ENCODE peak calls at places on chromosomes 7 and 10, in ten cellular contexts. O, T, E, P, I, M, F, A, Y and C are unnamed samples.

GRCh38 chr10:132275426-132276178 is 32.1 kb downstream of the STK32C start:
- DNase-seq in I (no peak), F (no peak), O (no peak), A (no peak), P (no peak), M (no peak), E (no peak), T (no peak), Y (no peak), C (no peak)

GRCh38 chr10:60429084-60429849 is 39.6 kb upstream of the ANK3 start:
- DNase-seq in T (no peak), O (no peak), I (no peak), Y (no peak), F (no peak), E (no peak), P (peak), A (no peak), M (no peak), C (no peak)

GRCh38 chr7:85204061-85204460 is 17.2 kb upstream of the SEMA3D start:
- DNase-seq in E (no peak), I (no peak), F (no peak), M (no peak), P (no peak), Y (no peak), T (no peak), A (no peak), O (no peak), C (no peak)

GRCh38 chr10:35079763-35080162 is 10.4 kb downstream of the CUL2 start:
- DNase-seq in A (peak), O (peak), T (no peak), E (no peak), M (peak), I (peak), Y (peak), F (no peak), P (no peak), C (no peak)

GRCh38 chr10:132870426-132870825 is 71.9 kb downstream of the CFAP46 start:
- DNase-seq in Y (no peak), I (no peak), M (no peak), F (no peak), O (no peak), E (no peak), P (no peak), A (no peak), T (no peak), C (no peak)

GRCh38 chr10:126422561-126422960 is 34.3 kb upstream of the ADAM12 start:
- DNase-seq in I (peak), P (no peak), A (peak), O (no peak), F (no peak), M (no peak), T (no peak), E (no peak), Y (no peak), C (no peak)

GRCh38 chr10:62095341-62096071 is 173.1 kb downstream of the RTKN2 start:
- DNase-seq in E (no peak), I (peak), F (peak), T (no peak), O (peak), Y (no peak), A (peak), M (no peak), P (no peak), C (no peak)

GRCh38 chr10:42962120-42962901 is 114.6 kb upstream of the RET start:
- DNase-seq in I (no peak), Y (no peak), P (no peak), F (no peak), E (no peak), O (no peak), A (no peak), M (no peak), T (peak), C (no peak)

GRCh38 chr7:100190059-100190711 is 12.5 kb downstream of the STAG3 start:
- DNase-seq in A (no peak), M (no peak), P (no peak), I (peak), Y (no peak), E (no peak), F (no peak), T (no peak), O (peak), C (no peak)

GRCh38 chr7:491292-491957 is 28.2 kb downstream of the PDGFA start:
- DNase-seq in A (no peak), E (no peak), O (no peak), M (no peak), P (no peak), Y (no peak), I (no peak), F (no peak), T (peak), C (no peak)

GRCh38 chr10:86594535-86594934 is 59.8 kb upstream of the OPN4 start:
- DNase-seq in E (no peak), I (peak), F (peak), M (no peak), Y (peak), P (no peak), A (peak), T (no peak), O (peak), C (no peak)

GRCh38 chr10:94487575-94487974 is 58.0 kb upstream of the HELLS start:
- DNase-seq in I (no peak), E (no peak), O (no peak), A (no peak), M (no peak), P (no peak), Y (no peak), F (no peak), T (no peak), C (no peak)

GRCh38 chr7:133742709-133743538 is 384.2 kb upstream of the LRGUK start:
- DNase-seq in F (no peak), Y (peak), I (peak), A (peak), T (no peak), P (no peak), O (peak), M (no peak), E (no peak), C (no peak)

GRCh38 chr10:106167946-106168345 is 996.6 kb downstream of the SORCS1 start:
- DNase-seq in F (no peak), M (no peak), P (no peak), A (no peak), E (no peak), O (no peak), I (peak), T (no peak), Y (no peak), C (no peak)